ENCODE peak calls at places on chromosome 12, in five cellular contexts. One of them, this sample, is unnamed.

GRCh38 chr12:133221241-133221640 is 14.4 kb downstream of the ANHX start:
- DNase-seq in BJ: no peak
- DNase-seq in CD8-positive, alpha-beta T cell: no peak
- DNase-seq in AG10803: no peak
- DNase-seq in foreskin fibroblast: no peak
- DNase-seq in this sample: no peak

GRCh38 chr12:3797649-3798048 is 44.7 kb upstream of the CRACR2A start:
- DNase-seq in BJ: no peak
- DNase-seq in CD8-positive, alpha-beta T cell: no peak
- DNase-seq in AG10803: no peak
- DNase-seq in foreskin fibroblast: no peak
- DNase-seq in this sample: no peak

GRCh38 chr12:92369643-92370042 is 224.0 kb upstream of the BTG1 start:
- DNase-seq in BJ: peak; percentile 75
- DNase-seq in CD8-positive, alpha-beta T cell: no peak
- DNase-seq in AG10803: peak; percentile 84
- DNase-seq in foreskin fibroblast: peak; percentile 93
- DNase-seq in this sample: no peak

GRCh38 chr12:99450231-99450630 is 197.3 kb upstream of the GARIN6 start:
- DNase-seq in BJ: no peak
- DNase-seq in CD8-positive, alpha-beta T cell: no peak
- DNase-seq in AG10803: no peak
- DNase-seq in foreskin fibroblast: no peak
- DNase-seq in this sample: no peak

GRCh38 chr12:124640096-124640495 is 72.7 kb upstream of the NCOR2 start:
- DNase-seq in BJ: no peak
- DNase-seq in CD8-positive, alpha-beta T cell: no peak
- DNase-seq in AG10803: peak; percentile 44
- DNase-seq in foreskin fibroblast: peak; percentile 80
- DNase-seq in this sample: no peak

GRCh38 chr12:98968896-98969295 is 323.8 kb downstream of the APAF1 start:
- DNase-seq in BJ: no peak
- DNase-seq in CD8-positive, alpha-beta T cell: no peak
- DNase-seq in AG10803: no peak
- DNase-seq in foreskin fibroblast: no peak
- DNase-seq in this sample: no peak

GRCh38 chr12:42789808-42790760 is 200.5 kb upstream of the PRICKLE1 start:
- DNase-seq in BJ: no peak
- DNase-seq in CD8-positive, alpha-beta T cell: no peak
- DNase-seq in AG10803: no peak
- DNase-seq in foreskin fibroblast: no peak
- DNase-seq in this sample: no peak

GRCh38 chr12:24039113-24039525 is 89.6 kb upstream of the SOX5 start:
- DNase-seq in BJ: peak; percentile 31
- DNase-seq in CD8-positive, alpha-beta T cell: no peak
- DNase-seq in AG10803: peak; percentile 43
- DNase-seq in foreskin fibroblast: peak; percentile 6
- DNase-seq in this sample: no peak

GRCh38 chr12:81470923-81471322 is 288.2 kb downstream of the PPFIA2 start:
- DNase-seq in BJ: no peak
- DNase-seq in CD8-positive, alpha-beta T cell: no peak
- DNase-seq in AG10803: no peak
- DNase-seq in foreskin fibroblast: no peak
- DNase-seq in this sample: no peak

GRCh38 chr12:52010692-52011601 is 4.2 kb downstream of the TAMALIN start:
- DNase-seq in BJ: no peak
- DNase-seq in CD8-positive, alpha-beta T cell: no peak
- DNase-seq in AG10803: no peak
- DNase-seq in foreskin fibroblast: no peak
- DNase-seq in this sample: no peak

GRCh38 chr12:15863258-15863835 is 18.8 kb upstream of the STRAP start:
- DNase-seq in BJ: no peak
- DNase-seq in CD8-positive, alpha-beta T cell: no peak
- DNase-seq in AG10803: no peak
- DNase-seq in foreskin fibroblast: no peak
- DNase-seq in this sample: no peak

GRCh38 chr12:46214668-46215429 is 54.0 kb downstream of the SLC38A1 start:
- DNase-seq in BJ: no peak
- DNase-seq in CD8-positive, alpha-beta T cell: peak; percentile 84
- DNase-seq in AG10803: peak; percentile 6
- DNase-seq in foreskin fibroblast: no peak
- DNase-seq in this sample: no peak

GRCh38 chr12:92068441-92068840 is 77.2 kb downstream of the BTG1 start:
- DNase-seq in BJ: no peak
- DNase-seq in CD8-positive, alpha-beta T cell: no peak
- DNase-seq in AG10803: no peak
- DNase-seq in foreskin fibroblast: no peak
- DNase-seq in this sample: no peak

GRCh38 chr12:23141335-23141734 is 516.4 kb downstream of the ETNK1 start:
- DNase-seq in BJ: no peak
- DNase-seq in CD8-positive, alpha-beta T cell: no peak
- DNase-seq in AG10803: no peak
- DNase-seq in foreskin fibroblast: no peak
- DNase-seq in this sample: no peak

GRCh38 chr12:13101854-13102375 is 1.6 kb downstream of the GSG1 start:
- DNase-seq in BJ: no peak
- DNase-seq in CD8-positive, alpha-beta T cell: peak; percentile 55
- DNase-seq in AG10803: no peak
- DNase-seq in foreskin fibroblast: peak; percentile 67
- DNase-seq in this sample: no peak

GRCh38 chr12:130141105-130141504 is 21.2 kb upstream of the FZD10 start:
- DNase-seq in BJ: no peak
- DNase-seq in CD8-positive, alpha-beta T cell: no peak
- DNase-seq in AG10803: no peak
- DNase-seq in foreskin fibroblast: no peak
- DNase-seq in this sample: no peak

GRCh38 chr12:51270067-51270846 is at the start of gene SMAGP:
- DNase-seq in BJ: no peak
- DNase-seq in CD8-positive, alpha-beta T cell: peak; percentile 73
- DNase-seq in AG10803: peak; percentile 28
- DNase-seq in foreskin fibroblast: peak; percentile 61
- DNase-seq in this sample: peak; percentile 44

GRCh38 chr12:16880864-16881285 is 274.9 kb upstream of the LMO3 start:
- DNase-seq in BJ: no peak
- DNase-seq in CD8-positive, alpha-beta T cell: no peak
- DNase-seq in AG10803: no peak
- DNase-seq in foreskin fibroblast: no peak
- DNase-seq in this sample: no peak

GRCh38 chr12:46677749-46678148 is 148.0 kb downstream of the SLC38A4 start:
- DNase-seq in BJ: no peak
- DNase-seq in CD8-positive, alpha-beta T cell: no peak
- DNase-seq in AG10803: peak; percentile 29
- DNase-seq in foreskin fibroblast: no peak
- DNase-seq in this sample: no peak

GRCh38 chr12:38934696-38935095 is 29.3 kb upstream of the CPNE8 start:
- DNase-seq in BJ: no peak
- DNase-seq in CD8-positive, alpha-beta T cell: no peak
- DNase-seq in AG10803: no peak
- DNase-seq in foreskin fibroblast: no peak
- DNase-seq in this sample: no peak

GRCh38 chr12:13173012-13173441 is 23.5 kb upstream of the EMP1 start:
- DNase-seq in BJ: peak; percentile 84
- DNase-seq in CD8-positive, alpha-beta T cell: no peak
- DNase-seq in AG10803: peak; percentile 95
- DNase-seq in foreskin fibroblast: peak; percentile 89
- DNase-seq in this sample: no peak

GRCh38 chr12:68856510-68856909 is 48.5 kb downstream of the MDM2 start:
- DNase-seq in BJ: no peak
- DNase-seq in CD8-positive, alpha-beta T cell: no peak
- DNase-seq in AG10803: no peak
- DNase-seq in foreskin fibroblast: no peak
- DNase-seq in this sample: no peak

GRCh38 chr12:29589271-29589670 is 91.8 kb upstream of the OVCH1 start:
- DNase-seq in BJ: peak; percentile 77
- DNase-seq in CD8-positive, alpha-beta T cell: no peak
- DNase-seq in AG10803: no peak
- DNase-seq in foreskin fibroblast: peak; percentile 35
- DNase-seq in this sample: no peak

GRCh38 chr12:123892180-123892559 is 80.5 kb downstream of the CCDC92 start:
- DNase-seq in BJ: no peak
- DNase-seq in CD8-positive, alpha-beta T cell: no peak
- DNase-seq in AG10803: no peak
- DNase-seq in foreskin fibroblast: no peak
- DNase-seq in this sample: no peak

DNA sequence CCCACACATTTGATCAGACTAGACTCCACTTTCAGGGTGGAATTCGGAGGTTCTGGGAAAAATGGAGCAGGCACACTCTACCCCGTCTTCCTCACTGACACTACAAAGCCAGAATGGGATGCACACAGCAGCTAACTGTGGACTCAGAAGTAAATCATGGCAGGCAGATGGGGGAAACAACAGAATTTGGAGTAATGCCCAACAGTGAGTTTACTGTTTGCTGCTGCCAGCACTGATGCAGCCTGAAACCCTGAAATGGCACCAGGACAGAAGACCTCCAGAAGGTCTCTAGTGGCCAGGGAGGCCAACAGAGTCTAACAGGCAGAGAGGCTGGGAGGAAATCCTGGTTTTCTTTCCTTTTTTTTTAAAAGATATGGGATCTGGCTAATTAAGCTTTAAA is 24.6 kb downstream of the KCTD10 start:
- DNase-seq in BJ: no peak
- DNase-seq in CD8-positive, alpha-beta T cell: no peak
- DNase-seq in AG10803: no peak
- DNase-seq in foreskin fibroblast: no peak
- DNase-seq in this sample: no peak
- TF ChIP-seq CTCF in BJ: no peak
- TF ChIP-seq CTCF in CD8-positive, alpha-beta T cell: no peak
- TF ChIP-seq CTCF in AG10803: no peak
- TF ChIP-seq CTCF in foreskin fibroblast: no peak
- TF ChIP-seq CTCF in this sample: no peak

DNA sequence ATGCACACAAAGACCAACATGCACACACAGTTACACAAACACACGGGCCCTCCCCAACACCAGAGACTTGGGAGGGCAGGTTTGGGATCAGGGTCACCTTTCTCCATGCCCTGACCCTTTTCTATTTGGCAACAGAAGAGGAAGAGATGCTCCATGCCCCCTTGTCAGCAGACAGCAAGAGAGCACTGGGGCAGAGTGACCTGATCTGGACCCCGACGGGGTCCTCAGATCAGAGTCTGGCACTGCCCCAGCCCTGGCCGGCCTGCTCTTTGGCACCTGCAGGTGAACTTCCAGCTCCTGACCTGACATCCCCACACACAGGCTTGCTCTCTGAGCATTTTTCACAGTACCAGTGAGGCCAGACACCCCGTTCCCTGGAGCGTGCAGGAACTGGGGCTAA is 21.4 kb downstream of the ADCY6 start:
- DNase-seq in BJ: no peak
- DNase-seq in CD8-positive, alpha-beta T cell: no peak
- DNase-seq in AG10803: no peak
- DNase-seq in foreskin fibroblast: no peak
- DNase-seq in this sample: no peak
- TF ChIP-seq CTCF in BJ: no peak
- TF ChIP-seq CTCF in CD8-positive, alpha-beta T cell: no peak
- TF ChIP-seq CTCF in AG10803: no peak
- TF ChIP-seq CTCF in foreskin fibroblast: no peak
- TF ChIP-seq CTCF in this sample: no peak

DNA sequence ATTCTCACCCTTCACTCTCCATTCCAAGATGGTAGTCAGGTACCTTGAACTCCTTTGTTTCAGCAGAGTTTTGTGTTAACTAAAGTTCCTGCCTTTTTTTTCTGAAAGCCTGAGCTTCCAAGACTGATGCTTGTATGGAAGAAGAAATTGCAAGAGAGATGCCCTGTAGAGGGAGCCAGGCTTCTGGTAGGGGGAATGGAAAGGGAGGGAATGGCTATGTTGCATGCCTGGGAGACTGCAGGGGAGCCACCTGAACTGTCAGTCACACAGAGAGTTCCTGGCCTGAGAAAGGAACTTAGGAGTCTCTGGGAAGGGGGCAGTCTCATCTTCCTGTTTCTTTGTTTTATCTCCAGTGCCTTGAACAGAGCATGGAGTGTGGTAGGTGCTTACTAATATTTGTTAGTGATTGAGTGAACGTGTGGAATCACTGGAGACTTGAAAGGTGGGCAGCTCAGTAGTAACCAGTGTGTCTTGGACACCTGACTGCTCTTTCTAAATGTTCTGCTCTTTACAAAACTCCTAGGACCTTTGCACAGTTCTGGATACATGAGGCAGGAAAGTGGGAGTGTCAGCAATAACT is 132.2 kb downstream of the ANO4 start:
- DNase-seq in BJ: no peak
- DNase-seq in CD8-positive, alpha-beta T cell: no peak
- DNase-seq in AG10803: peak; percentile 12
- DNase-seq in foreskin fibroblast: no peak
- DNase-seq in this sample: peak; percentile 6
- TF ChIP-seq CTCF in BJ: peak; percentile 51
- TF ChIP-seq CTCF in CD8-positive, alpha-beta T cell: no peak
- TF ChIP-seq CTCF in AG10803: peak; percentile 35
- TF ChIP-seq CTCF in foreskin fibroblast: peak; percentile 35
- TF ChIP-seq CTCF in this sample: peak; percentile 44

GRCh38 chr12:53223006-53223305 is 9.1 kb downstream of the RARG start:
- DNase-seq in BJ: no peak
- DNase-seq in CD8-positive, alpha-beta T cell: no peak
- DNase-seq in AG10803: no peak
- DNase-seq in foreskin fibroblast: no peak
- DNase-seq in this sample: no peak

GRCh38 chr12:53225635-53226424 is 6.2 kb downstream of the RARG start:
- DNase-seq in BJ: no peak
- DNase-seq in CD8-positive, alpha-beta T cell: no peak
- DNase-seq in AG10803: no peak
- DNase-seq in foreskin fibroblast: no peak
- DNase-seq in this sample: no peak

GRCh38 chr12:53224897-53225634 is 6.9 kb downstream of the RARG start:
- DNase-seq in BJ: no peak
- DNase-seq in CD8-positive, alpha-beta T cell: no peak
- DNase-seq in AG10803: peak; percentile 47
- DNase-seq in foreskin fibroblast: no peak
- DNase-seq in this sample: no peak

GRCh38 chr12:53223391-53224267 is 8.4 kb downstream of the RARG start:
- DNase-seq in BJ: no peak
- DNase-seq in CD8-positive, alpha-beta T cell: no peak
- DNase-seq in AG10803: peak; percentile 73
- DNase-seq in foreskin fibroblast: no peak
- DNase-seq in this sample: no peak

GRCh38 chr12:53224268-53224896 is 7.6 kb downstream of the RARG start:
- DNase-seq in BJ: no peak
- DNase-seq in CD8-positive, alpha-beta T cell: no peak
- DNase-seq in AG10803: no peak
- DNase-seq in foreskin fibroblast: no peak
- DNase-seq in this sample: no peak
- TF ChIP-seq CTCF in BJ: peak; percentile 47
- TF ChIP-seq CTCF in CD8-positive, alpha-beta T cell: no peak
- TF ChIP-seq CTCF in AG10803: peak; percentile 35
- TF ChIP-seq CTCF in foreskin fibroblast: no peak
- TF ChIP-seq CTCF in this sample: peak; percentile 59

GRCh38 chr12:96035283-96036236 is at the start of gene LTA4H:
- DNase-seq in BJ: peak; percentile 89
- DNase-seq in CD8-positive, alpha-beta T cell: peak; percentile 98
- DNase-seq in AG10803: peak; percentile 97
- DNase-seq in foreskin fibroblast: peak; percentile 94
- DNase-seq in this sample: peak; percentile 93
- TF ChIP-seq CTCF in BJ: no peak
- TF ChIP-seq CTCF in CD8-positive, alpha-beta T cell: no peak
- TF ChIP-seq CTCF in AG10803: no peak
- TF ChIP-seq CTCF in foreskin fibroblast: no peak
- TF ChIP-seq CTCF in this sample: no peak

This sample was measured in neural crest cell.